ENCODE peak calls at places on chromosomes 2 and 18, in seven cellular contexts. One of them, this sample, is unnamed.

GRCh38 chr2:44934521-44934961 is 7.0 kb upstream of the SIX3 start:
- DNase-seq in fibroblast of mammary gland: no peak
- DNase-seq in mesothelial cell of epicardium: no peak
- DNase-seq in CD8-positive, alpha-beta T cell: no peak
- DNase-seq in A549: no peak
- DNase-seq in glutamatergic neuron: no peak
- DNase-seq in RWPE1: no peak
- DNase-seq in this sample: no peak

GRCh38 chr2:225103737-225104141 is 61.5 kb upstream of the DOCK10 start:
- DNase-seq in fibroblast of mammary gland: peak; percentile 76
- DNase-seq in mesothelial cell of epicardium: no peak
- DNase-seq in CD8-positive, alpha-beta T cell: no peak
- DNase-seq in A549: no peak
- DNase-seq in glutamatergic neuron: no peak
- DNase-seq in RWPE1: no peak
- DNase-seq in this sample: no peak

GRCh38 chr18:79487198-79488165 is 91.8 kb downstream of the NFATC1 start:
- DNase-seq in fibroblast of mammary gland: no peak
- DNase-seq in mesothelial cell of epicardium: peak; percentile 12
- DNase-seq in CD8-positive, alpha-beta T cell: no peak
- DNase-seq in A549: no peak
- DNase-seq in glutamatergic neuron: peak; percentile 5
- DNase-seq in RWPE1: no peak
- DNase-seq in this sample: no peak

GRCh38 chr2:73979686-73980085 is 5.0 kb upstream of the TET3 start:
- DNase-seq in fibroblast of mammary gland: peak; percentile 92
- DNase-seq in mesothelial cell of epicardium: no peak
- DNase-seq in CD8-positive, alpha-beta T cell: no peak
- DNase-seq in A549: no peak
- DNase-seq in glutamatergic neuron: no peak
- DNase-seq in RWPE1: peak; percentile 80
- DNase-seq in this sample: no peak

GRCh38 chr2:196954001-196954400 is 27.5 kb upstream of the PGAP1 start:
- DNase-seq in fibroblast of mammary gland: no peak
- DNase-seq in mesothelial cell of epicardium: no peak
- DNase-seq in CD8-positive, alpha-beta T cell: no peak
- DNase-seq in A549: no peak
- DNase-seq in glutamatergic neuron: no peak
- DNase-seq in RWPE1: no peak
- DNase-seq in this sample: no peak

GRCh38 chr2:24771905-24772586 is 21.1 kb downstream of the PTRHD1 start:
- DNase-seq in fibroblast of mammary gland: no peak
- DNase-seq in mesothelial cell of epicardium: no peak
- DNase-seq in CD8-positive, alpha-beta T cell: no peak
- DNase-seq in A549: no peak
- DNase-seq in glutamatergic neuron: no peak
- DNase-seq in RWPE1: no peak
- DNase-seq in this sample: no peak

GRCh38 chr2:39981877-39982276 is 202.8 kb upstream of the THUMPD2 start:
- DNase-seq in fibroblast of mammary gland: no peak
- DNase-seq in mesothelial cell of epicardium: no peak
- DNase-seq in CD8-positive, alpha-beta T cell: no peak
- DNase-seq in A549: no peak
- DNase-seq in glutamatergic neuron: no peak
- DNase-seq in RWPE1: no peak
- DNase-seq in this sample: no peak

GRCh38 chr2:97995026-97995733 is 568 bp downstream of the TMEM131 start:
- DNase-seq in fibroblast of mammary gland: peak; percentile 33
- DNase-seq in mesothelial cell of epicardium: peak; percentile 33
- DNase-seq in CD8-positive, alpha-beta T cell: peak; percentile 30
- DNase-seq in A549: peak; percentile 44
- DNase-seq in glutamatergic neuron: no peak
- DNase-seq in RWPE1: peak; percentile 43
- DNase-seq in this sample: peak; percentile 74

GRCh38 chr2:104332733-104333132 is 521.2 kb upstream of the POU3F3 start:
- DNase-seq in fibroblast of mammary gland: peak; percentile 6
- DNase-seq in mesothelial cell of epicardium: no peak
- DNase-seq in CD8-positive, alpha-beta T cell: no peak
- DNase-seq in A549: no peak
- DNase-seq in glutamatergic neuron: no peak
- DNase-seq in RWPE1: no peak
- DNase-seq in this sample: no peak

GRCh38 chr2:13046557-13047165 is 329.9 kb downstream of the TRIB2 start:
- DNase-seq in fibroblast of mammary gland: peak; percentile 30
- DNase-seq in mesothelial cell of epicardium: no peak
- DNase-seq in CD8-positive, alpha-beta T cell: no peak
- DNase-seq in A549: no peak
- DNase-seq in glutamatergic neuron: no peak
- DNase-seq in RWPE1: no peak
- DNase-seq in this sample: no peak

GRCh38 chr18:293557-293956 is 25.7 kb upstream of the THOC1 start:
- DNase-seq in fibroblast of mammary gland: peak; percentile 52
- DNase-seq in mesothelial cell of epicardium: no peak
- DNase-seq in CD8-positive, alpha-beta T cell: no peak
- DNase-seq in A549: no peak
- DNase-seq in glutamatergic neuron: no peak
- DNase-seq in RWPE1: no peak
- DNase-seq in this sample: no peak

GRCh38 chr2:417662-418061 is 129.8 kb upstream of the ALKAL2 start:
- DNase-seq in fibroblast of mammary gland: no peak
- DNase-seq in mesothelial cell of epicardium: no peak
- DNase-seq in CD8-positive, alpha-beta T cell: no peak
- DNase-seq in A549: no peak
- DNase-seq in glutamatergic neuron: no peak
- DNase-seq in RWPE1: no peak
- DNase-seq in this sample: no peak

GRCh38 chr2:238423561-238424312 is 3.0 kb upstream of the ASB1 start:
- DNase-seq in fibroblast of mammary gland: peak; percentile 67
- DNase-seq in mesothelial cell of epicardium: no peak
- DNase-seq in CD8-positive, alpha-beta T cell: no peak
- DNase-seq in A549: no peak
- DNase-seq in glutamatergic neuron: no peak
- DNase-seq in RWPE1: no peak
- DNase-seq in this sample: no peak

GRCh38 chr2:14516844-14517243 is 115.7 kb upstream of the LRATD1 start:
- DNase-seq in fibroblast of mammary gland: peak; percentile 96
- DNase-seq in mesothelial cell of epicardium: no peak
- DNase-seq in CD8-positive, alpha-beta T cell: no peak
- DNase-seq in A549: no peak
- DNase-seq in glutamatergic neuron: no peak
- DNase-seq in RWPE1: peak; percentile 89
- DNase-seq in this sample: no peak

GRCh38 chr2:86617153-86617552 is 6.5 kb downstream of the RNF103 start:
- DNase-seq in fibroblast of mammary gland: no peak
- DNase-seq in mesothelial cell of epicardium: no peak
- DNase-seq in CD8-positive, alpha-beta T cell: no peak
- DNase-seq in A549: no peak
- DNase-seq in glutamatergic neuron: no peak
- DNase-seq in RWPE1: no peak
- DNase-seq in this sample: no peak

GRCh38 chr18:59839931-59840685 is 59.7 kb upstream of the PMAIP1 start:
- DNase-seq in fibroblast of mammary gland: no peak
- DNase-seq in mesothelial cell of epicardium: no peak
- DNase-seq in CD8-positive, alpha-beta T cell: no peak
- DNase-seq in A549: peak; percentile 17
- DNase-seq in glutamatergic neuron: no peak
- DNase-seq in RWPE1: no peak
- DNase-seq in this sample: no peak
- TF ChIP-seq CTCF in fibroblast of mammary gland: peak; percentile 25
- TF ChIP-seq CTCF in mesothelial cell of epicardium: no peak
- TF ChIP-seq CTCF in CD8-positive, alpha-beta T cell: no peak
- TF ChIP-seq CTCF in A549: no peak
- TF ChIP-seq CTCF in glutamatergic neuron: peak; percentile 24
- TF ChIP-seq CTCF in RWPE1: peak; percentile 11
- TF ChIP-seq CTCF in this sample: no peak

GRCh38 chr2:55609193-55609794 is 8.1 kb downstream of the PPP4R3B start:
- DNase-seq in fibroblast of mammary gland: no peak
- DNase-seq in mesothelial cell of epicardium: no peak
- DNase-seq in CD8-positive, alpha-beta T cell: no peak
- DNase-seq in A549: no peak
- DNase-seq in glutamatergic neuron: no peak
- DNase-seq in RWPE1: no peak
- DNase-seq in this sample: no peak
- TF ChIP-seq CTCF in fibroblast of mammary gland: no peak
- TF ChIP-seq CTCF in mesothelial cell of epicardium: no peak
- TF ChIP-seq CTCF in CD8-positive, alpha-beta T cell: no peak
- TF ChIP-seq CTCF in A549: no peak
- TF ChIP-seq CTCF in glutamatergic neuron: no peak
- TF ChIP-seq CTCF in RWPE1: no peak
- TF ChIP-seq CTCF in this sample: no peak

DNA sequence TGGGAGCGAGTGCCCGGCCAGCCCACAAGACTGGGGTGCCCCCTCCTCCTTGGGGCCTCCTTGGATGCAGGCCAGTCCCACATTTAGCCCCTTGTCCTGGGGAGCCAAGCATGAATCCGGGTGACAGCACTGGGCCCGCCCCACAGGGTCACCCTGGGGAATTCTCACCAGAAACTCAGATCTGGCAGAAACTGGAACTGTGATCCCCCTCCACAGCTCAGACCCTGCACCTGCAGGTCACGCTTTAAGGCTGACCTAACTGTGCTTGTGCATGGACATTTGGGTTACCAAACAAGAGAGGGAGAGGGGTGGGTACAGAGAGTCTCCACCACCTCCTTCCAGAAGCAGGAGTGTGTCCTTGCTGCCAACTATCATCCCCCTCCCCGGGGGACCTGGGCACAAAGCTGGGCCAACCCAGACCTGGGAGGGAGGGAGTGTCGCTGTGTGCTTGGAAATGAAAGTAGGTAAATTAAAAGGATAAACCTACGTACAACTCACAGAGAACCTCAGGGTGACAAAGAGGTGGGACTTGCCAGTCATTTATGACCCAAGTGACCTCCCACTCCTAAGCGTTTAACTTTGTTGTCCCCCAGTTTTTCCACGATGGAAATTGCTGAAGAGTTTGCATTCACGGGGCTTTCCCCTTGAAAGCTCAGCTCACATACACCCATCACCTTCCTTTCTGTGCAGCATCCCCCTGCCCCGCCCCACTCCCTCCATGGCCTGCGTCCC is 9.1 kb downstream of the ITM2C start:
- DNase-seq in fibroblast of mammary gland: no peak
- DNase-seq in mesothelial cell of epicardium: no peak
- DNase-seq in CD8-positive, alpha-beta T cell: no peak
- DNase-seq in A549: no peak
- DNase-seq in glutamatergic neuron: no peak
- DNase-seq in RWPE1: no peak
- DNase-seq in this sample: no peak
- TF ChIP-seq CTCF in fibroblast of mammary gland: no peak
- TF ChIP-seq CTCF in mesothelial cell of epicardium: no peak
- TF ChIP-seq CTCF in CD8-positive, alpha-beta T cell: no peak
- TF ChIP-seq CTCF in A549: no peak
- TF ChIP-seq CTCF in glutamatergic neuron: no peak
- TF ChIP-seq CTCF in RWPE1: no peak
- TF ChIP-seq CTCF in this sample: no peak

DNA sequence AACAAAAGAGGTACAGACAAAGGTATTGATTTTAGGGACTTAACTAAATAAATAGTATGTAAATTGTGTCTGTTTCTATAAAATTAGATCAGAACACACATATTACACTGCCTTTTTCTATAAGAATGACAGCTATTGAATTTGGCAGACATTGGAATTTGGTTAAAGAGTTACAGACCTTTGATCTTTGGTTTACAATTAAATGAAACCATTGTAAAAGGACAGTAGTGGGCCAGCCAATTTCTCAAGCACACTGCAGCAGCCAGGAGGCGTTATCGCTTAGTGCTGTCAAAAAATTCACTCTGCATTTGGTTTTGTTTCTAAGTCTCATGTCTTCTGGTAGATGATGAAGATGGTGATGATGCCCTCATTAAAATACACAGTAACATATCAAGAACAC is 175.9 kb downstream of the NR4A2 start:
- DNase-seq in fibroblast of mammary gland: no peak
- DNase-seq in mesothelial cell of epicardium: no peak
- DNase-seq in CD8-positive, alpha-beta T cell: no peak
- DNase-seq in A549: no peak
- DNase-seq in glutamatergic neuron: no peak
- DNase-seq in RWPE1: no peak
- DNase-seq in this sample: no peak
- TF ChIP-seq CTCF in fibroblast of mammary gland: peak; percentile 9
- TF ChIP-seq CTCF in mesothelial cell of epicardium: no peak
- TF ChIP-seq CTCF in CD8-positive, alpha-beta T cell: no peak
- TF ChIP-seq CTCF in A549: no peak
- TF ChIP-seq CTCF in glutamatergic neuron: no peak
- TF ChIP-seq CTCF in RWPE1: no peak
- TF ChIP-seq CTCF in this sample: no peak

GRCh38 chr2:100228967-100229366 is 86.6 kb upstream of the AFF3 start:
- DNase-seq in fibroblast of mammary gland: no peak
- DNase-seq in mesothelial cell of epicardium: no peak
- DNase-seq in CD8-positive, alpha-beta T cell: no peak
- DNase-seq in A549: no peak
- DNase-seq in glutamatergic neuron: no peak
- DNase-seq in RWPE1: no peak
- DNase-seq in this sample: no peak
- TF ChIP-seq CTCF in fibroblast of mammary gland: no peak
- TF ChIP-seq CTCF in mesothelial cell of epicardium: no peak
- TF ChIP-seq CTCF in CD8-positive, alpha-beta T cell: no peak
- TF ChIP-seq CTCF in A549: no peak
- TF ChIP-seq CTCF in glutamatergic neuron: peak; percentile 41
- TF ChIP-seq CTCF in RWPE1: no peak
- TF ChIP-seq CTCF in this sample: no peak

This sample was measured in nephron progenitor cell.